ENCODE peak calls at places on chromosomes 2 and 18, in seven cellular contexts. One of them, this sample, is unnamed.

GRCh38 chr18:5787936-5788335 is 107.4 kb downstream of the TMEM200C start:
- DNase-seq in CD8-positive, alpha-beta memory T cell: no peak
- DNase-seq in CD8-positive, alpha-beta T cell: no peak
- DNase-seq in aorta: no peak
- DNase-seq in colonic mucosa: no peak
- DNase-seq in neural progenitor cell: no peak
- DNase-seq in left ventricle myocardium inferior: no peak
- DNase-seq in this sample: no peak

GRCh38 chr2:217853301-217853881 is 149.4 kb downstream of the TNS1 start:
- DNase-seq in aorta: no peak
- DNase-seq in neural progenitor cell: peak; percentile 46
- DNase-seq in CD8-positive, alpha-beta memory T cell: no peak
- DNase-seq in CD8-positive, alpha-beta T cell: no peak
- DNase-seq in left ventricle myocardium inferior: no peak
- DNase-seq in colonic mucosa: peak; percentile 37
- DNase-seq in this sample: no peak

GRCh38 chr2:105888625-105889024 is 143.9 kb downstream of the NCK2 start:
- DNase-seq in colonic mucosa: no peak
- DNase-seq in left ventricle myocardium inferior: no peak
- DNase-seq in aorta: no peak
- DNase-seq in CD8-positive, alpha-beta T cell: no peak
- DNase-seq in CD8-positive, alpha-beta memory T cell: no peak
- DNase-seq in neural progenitor cell: no peak
- DNase-seq in this sample: peak; percentile 43

GRCh38 chr2:160068906-160069305 is 6.5 kb upstream of the PLA2R1 start:
- DNase-seq in colonic mucosa: no peak
- DNase-seq in CD8-positive, alpha-beta T cell: no peak
- DNase-seq in left ventricle myocardium inferior: no peak
- DNase-seq in CD8-positive, alpha-beta memory T cell: no peak
- DNase-seq in aorta: no peak
- DNase-seq in neural progenitor cell: no peak
- DNase-seq in this sample: no peak

GRCh38 chr18:47996091-47996541 is 65.7 kb upstream of the SMAD2 start:
- DNase-seq in aorta: no peak
- DNase-seq in neural progenitor cell: peak; percentile 88
- DNase-seq in CD8-positive, alpha-beta memory T cell: no peak
- DNase-seq in colonic mucosa: no peak
- DNase-seq in left ventricle myocardium inferior: no peak
- DNase-seq in CD8-positive, alpha-beta T cell: no peak
- DNase-seq in this sample: peak; percentile 56

GRCh38 chr2:144959416-144959815 is 439.5 kb upstream of the ZEB2 start:
- DNase-seq in CD8-positive, alpha-beta memory T cell: no peak
- DNase-seq in colonic mucosa: no peak
- DNase-seq in neural progenitor cell: no peak
- DNase-seq in left ventricle myocardium inferior: no peak
- DNase-seq in CD8-positive, alpha-beta T cell: no peak
- DNase-seq in aorta: no peak
- DNase-seq in this sample: no peak

GRCh38 chr2:173851256-173851655 is 113.9 kb downstream of the SP3 start:
- DNase-seq in colonic mucosa: no peak
- DNase-seq in neural progenitor cell: no peak
- DNase-seq in CD8-positive, alpha-beta T cell: no peak
- DNase-seq in CD8-positive, alpha-beta memory T cell: no peak
- DNase-seq in aorta: peak; percentile 89
- DNase-seq in left ventricle myocardium inferior: peak; percentile 45
- DNase-seq in this sample: peak; percentile 50

GRCh38 chr2:199457147-199458016 is at the start of gene SATB2:
- DNase-seq in left ventricle myocardium inferior: no peak
- DNase-seq in aorta: peak; percentile 53
- DNase-seq in neural progenitor cell: peak; percentile 69
- DNase-seq in CD8-positive, alpha-beta T cell: no peak
- DNase-seq in CD8-positive, alpha-beta memory T cell: no peak
- DNase-seq in colonic mucosa: peak; percentile 81
- DNase-seq in this sample: peak; percentile 70

GRCh38 chr2:28224648-28225471 is 167.8 kb upstream of the FOSL2 start:
- DNase-seq in left ventricle myocardium inferior: no peak
- DNase-seq in aorta: no peak
- DNase-seq in CD8-positive, alpha-beta T cell: no peak
- DNase-seq in CD8-positive, alpha-beta memory T cell: no peak
- DNase-seq in neural progenitor cell: peak; percentile 7
- DNase-seq in colonic mucosa: peak; percentile 34
- DNase-seq in this sample: peak; percentile 16

GRCh38 chr2:69517410-69517809 is 80.2 kb upstream of the NFU1 start:
- DNase-seq in aorta: no peak
- DNase-seq in colonic mucosa: no peak
- DNase-seq in CD8-positive, alpha-beta memory T cell: no peak
- DNase-seq in left ventricle myocardium inferior: no peak
- DNase-seq in CD8-positive, alpha-beta T cell: no peak
- DNase-seq in neural progenitor cell: no peak
- DNase-seq in this sample: no peak

GRCh38 chr2:69518836-69519235 is 81.6 kb upstream of the NFU1 start:
- DNase-seq in CD8-positive, alpha-beta T cell: no peak
- DNase-seq in aorta: peak; percentile 69
- DNase-seq in left ventricle myocardium inferior: no peak
- DNase-seq in neural progenitor cell: peak; percentile 48
- DNase-seq in colonic mucosa: peak; percentile 79
- DNase-seq in CD8-positive, alpha-beta memory T cell: no peak
- DNase-seq in this sample: no peak

GRCh38 chr2:69524799-69525198 is 87.6 kb upstream of the NFU1 start:
- DNase-seq in CD8-positive, alpha-beta T cell: no peak
- DNase-seq in left ventricle myocardium inferior: no peak
- DNase-seq in neural progenitor cell: peak; percentile 43
- DNase-seq in CD8-positive, alpha-beta memory T cell: no peak
- DNase-seq in colonic mucosa: no peak
- DNase-seq in aorta: no peak
- DNase-seq in this sample: no peak

GRCh38 chr2:69525261-69525660 is 88.0 kb upstream of the NFU1 start:
- DNase-seq in colonic mucosa: no peak
- DNase-seq in aorta: no peak
- DNase-seq in neural progenitor cell: no peak
- DNase-seq in CD8-positive, alpha-beta memory T cell: no peak
- DNase-seq in CD8-positive, alpha-beta T cell: no peak
- DNase-seq in left ventricle myocardium inferior: no peak
- DNase-seq in this sample: no peak

GRCh38 chr2:69521747-69522146 is 84.5 kb upstream of the NFU1 start:
- DNase-seq in CD8-positive, alpha-beta T cell: no peak
- DNase-seq in CD8-positive, alpha-beta memory T cell: no peak
- DNase-seq in left ventricle myocardium inferior: no peak
- DNase-seq in aorta: no peak
- DNase-seq in colonic mucosa: no peak
- DNase-seq in neural progenitor cell: no peak
- DNase-seq in this sample: no peak
- H3K36me3 ChIP-seq in CD8-positive, alpha-beta T cell: peaks cover 72% of the 10 kb centered on the region
- H3K36me3 ChIP-seq in CD8-positive, alpha-beta memory T cell: peaks cover 72% of the 10 kb centered on the region
- H3K36me3 ChIP-seq in left ventricle myocardium inferior: peaks cover 100% of the 10 kb centered on the region
- H3K36me3 ChIP-seq in aorta: peaks cover 15% of the 10 kb centered on the region
- H3K36me3 ChIP-seq in colonic mucosa: no peaks in the 10 kb centered on the region
- H3K36me3 ChIP-seq in neural progenitor cell: no peaks in the 10 kb centered on the region
- H3K36me3 ChIP-seq in this sample: peaks cover 29% of the 10 kb centered on the region

GRCh38 chr18:22933206-22933957 is at the start of gene RBBP8:
- DNase-seq in colonic mucosa: peak; percentile 89
- DNase-seq in neural progenitor cell: peak; percentile 98
- DNase-seq in left ventricle myocardium inferior: peak; percentile 84
- DNase-seq in CD8-positive, alpha-beta memory T cell: peak; percentile 83
- DNase-seq in CD8-positive, alpha-beta T cell: peak; percentile 77
- DNase-seq in aorta: peak; percentile 90
- DNase-seq in this sample: peak; percentile 82

GRCh38 chr18:22933958-22934423 is 863 bp downstream of the RBBP8 start:
- DNase-seq in left ventricle myocardium inferior: no peak
- DNase-seq in CD8-positive, alpha-beta memory T cell: no peak
- DNase-seq in CD8-positive, alpha-beta T cell: no peak
- DNase-seq in colonic mucosa: no peak
- DNase-seq in aorta: no peak
- DNase-seq in neural progenitor cell: no peak
- DNase-seq in this sample: no peak

GRCh38 chr18:22936515-22936914 is 3.4 kb downstream of the RBBP8 start:
- DNase-seq in neural progenitor cell: no peak
- DNase-seq in CD8-positive, alpha-beta T cell: no peak
- DNase-seq in colonic mucosa: no peak
- DNase-seq in left ventricle myocardium inferior: no peak
- DNase-seq in CD8-positive, alpha-beta memory T cell: no peak
- DNase-seq in aorta: no peak
- DNase-seq in this sample: no peak

GRCh38 chr18:22935431-22935830 is 2.3 kb downstream of the RBBP8 start:
- DNase-seq in CD8-positive, alpha-beta memory T cell: no peak
- DNase-seq in left ventricle myocardium inferior: no peak
- DNase-seq in aorta: no peak
- DNase-seq in colonic mucosa: no peak
- DNase-seq in neural progenitor cell: peak; percentile 38
- DNase-seq in CD8-positive, alpha-beta T cell: no peak
- DNase-seq in this sample: no peak

GRCh38 chr18:22934789-22935188 is 1.7 kb downstream of the RBBP8 start:
- DNase-seq in colonic mucosa: no peak
- DNase-seq in neural progenitor cell: no peak
- DNase-seq in aorta: no peak
- DNase-seq in CD8-positive, alpha-beta T cell: no peak
- DNase-seq in CD8-positive, alpha-beta memory T cell: no peak
- DNase-seq in left ventricle myocardium inferior: no peak
- DNase-seq in this sample: no peak
- H3K27ac ChIP-seq in colonic mucosa: no peak overlapping the region
- H3K27ac ChIP-seq in neural progenitor cell: no peak overlapping the region
- H3K27ac ChIP-seq in aorta: no peak overlapping the region
- H3K27ac ChIP-seq in CD8-positive, alpha-beta T cell: no peak overlapping the region
- H3K27ac ChIP-seq in CD8-positive, alpha-beta memory T cell: no peak overlapping the region
- H3K27ac ChIP-seq in left ventricle myocardium inferior: no peak overlapping the region
- H3K27ac ChIP-seq in this sample: no peak overlapping the region

GRCh38 chr2:85621338-85621737 is 5.4 kb downstream of the USP39 start:
- DNase-seq in neural progenitor cell: no peak
- DNase-seq in CD8-positive, alpha-beta memory T cell: no peak
- DNase-seq in left ventricle myocardium inferior: no peak
- DNase-seq in colonic mucosa: no peak
- DNase-seq in CD8-positive, alpha-beta T cell: no peak
- DNase-seq in aorta: no peak
- DNase-seq in this sample: no peak
- H3K36me3 ChIP-seq in neural progenitor cell: peaks cover 15% of the 10 kb centered on the region
- H3K36me3 ChIP-seq in CD8-positive, alpha-beta memory T cell: peaks cover 46% of the 10 kb centered on the region
- H3K36me3 ChIP-seq in left ventricle myocardium inferior: peaks cover 75% of the 10 kb centered on the region
- H3K36me3 ChIP-seq in colonic mucosa: peaks cover 23% of the 10 kb centered on the region
- H3K36me3 ChIP-seq in CD8-positive, alpha-beta T cell: peaks cover 35% of the 10 kb centered on the region
- H3K36me3 ChIP-seq in aorta: peaks cover 11% of the 10 kb centered on the region
- H3K36me3 ChIP-seq in this sample: peaks cover 77% of the 10 kb centered on the region

GRCh38 chr2:129187379-129187778 is 792.1 kb upstream of the RAB6C start:
- DNase-seq in aorta: no peak
- DNase-seq in colonic mucosa: no peak
- DNase-seq in CD8-positive, alpha-beta memory T cell: no peak
- DNase-seq in CD8-positive, alpha-beta T cell: no peak
- DNase-seq in neural progenitor cell: no peak
- DNase-seq in left ventricle myocardium inferior: no peak
- DNase-seq in this sample: no peak

GRCh38 chr2:129192117-129192516 is 787.3 kb upstream of the RAB6C start:
- DNase-seq in aorta: no peak
- DNase-seq in CD8-positive, alpha-beta memory T cell: no peak
- DNase-seq in colonic mucosa: no peak
- DNase-seq in left ventricle myocardium inferior: no peak
- DNase-seq in CD8-positive, alpha-beta T cell: no peak
- DNase-seq in neural progenitor cell: no peak
- DNase-seq in this sample: peak; percentile 5

GRCh38 chr2:129188451-129188850 is 791.0 kb upstream of the RAB6C start:
- DNase-seq in left ventricle myocardium inferior: no peak
- DNase-seq in neural progenitor cell: no peak
- DNase-seq in colonic mucosa: no peak
- DNase-seq in CD8-positive, alpha-beta memory T cell: no peak
- DNase-seq in aorta: no peak
- DNase-seq in CD8-positive, alpha-beta T cell: no peak
- DNase-seq in this sample: no peak

GRCh38 chr2:129191530-129191929 is 787.9 kb upstream of the RAB6C start:
- DNase-seq in CD8-positive, alpha-beta T cell: no peak
- DNase-seq in aorta: no peak
- DNase-seq in left ventricle myocardium inferior: no peak
- DNase-seq in CD8-positive, alpha-beta memory T cell: no peak
- DNase-seq in colonic mucosa: no peak
- DNase-seq in neural progenitor cell: peak; percentile 48
- DNase-seq in this sample: no peak

GRCh38 chr2:129189617-129190016 is 789.8 kb upstream of the RAB6C start:
- DNase-seq in CD8-positive, alpha-beta T cell: no peak
- DNase-seq in CD8-positive, alpha-beta memory T cell: no peak
- DNase-seq in left ventricle myocardium inferior: no peak
- DNase-seq in neural progenitor cell: peak; percentile 28
- DNase-seq in aorta: no peak
- DNase-seq in colonic mucosa: no peak
- DNase-seq in this sample: no peak
- H3K27ac ChIP-seq in CD8-positive, alpha-beta T cell: no peak overlapping the region
- H3K27ac ChIP-seq in CD8-positive, alpha-beta memory T cell: no peak overlapping the region
- H3K27ac ChIP-seq in left ventricle myocardium inferior: no peak overlapping the region
- H3K27ac ChIP-seq in neural progenitor cell: no peak overlapping the region
- H3K27ac ChIP-seq in aorta: no peak overlapping the region
- H3K27ac ChIP-seq in colonic mucosa: no peak overlapping the region
- H3K27ac ChIP-seq in this sample: no peak overlapping the region

This sample was measured in SJCRH30.